ENCODE peak calls at places on chromosomes 6 and 20, in nine cellular contexts. U is lower leg skin, B is body of pancreas, E is prostate gland, J is ovary, C is H54, L is K562, X is GM12892, N is HepG2. W is an unnamed sample.

GRCh38 chr6:108904731-108905130 is 56.5 kb downstream of the ARMC2 start:
- DNase-seq in U (no peak), B (peak; percentile 19), E (no peak), J (no peak), C (no peak), L (no peak), X (no peak), N (peak; percentile 26), W (peak; percentile 35)

GRCh38 chr20:45407783-45408645 is at the start of gene DBNDD2:
- DNase-seq in U (no peak), B (no peak), E (no peak), J (no peak), C (no peak), L (no peak), X (no peak), N (no peak), W (no peak)

GRCh38 chr6:130534627-130535026 is 168.8 kb downstream of the TMEM200A start:
- DNase-seq in U (no peak), B (no peak), E (no peak), J (no peak), C (no peak), L (no peak), X (no peak), N (no peak), W (no peak)

GRCh38 chr6:14217728-14218637 is 100.4 kb downstream of the CD83 start:
- DNase-seq in U (no peak), B (no peak), E (no peak), J (no peak), C (no peak), L (no peak), X (no peak), N (peak; percentile 14), W (no peak)

GRCh38 chr6:154457046-154457713 is 53.3 kb downstream of the CNKSR3 start:
- DNase-seq in U (no peak), B (no peak), E (no peak), J (no peak), C (no peak), L (no peak), X (no peak), N (no peak), W (no peak)

GRCh38 chr20:35006531-35006971 is 50.9 kb downstream of the MYH7B start:
- DNase-seq in U (no peak), B (peak; percentile 2), E (no peak), J (no peak), C (no peak), L (no peak), X (peak; percentile 17), N (no peak), W (no peak)

GRCh38 chr6:73182021-73182607 is 43.2 kb downstream of the KHDC1L start:
- DNase-seq in U (no peak), B (no peak), E (no peak), J (no peak), C (no peak), L (no peak), X (no peak), N (no peak), W (no peak)

GRCh38 chr20:6533828-6534388 is 233.6 kb upstream of the BMP2 start:
- DNase-seq in U (no peak), B (no peak), E (no peak), J (no peak), C (no peak), L (no peak), X (no peak), N (no peak), W (no peak)

GRCh38 chr20:58236612-58237317 is 8.3 kb upstream of the ANKRD60 start:
- DNase-seq in U (peak; percentile 63), B (peak; percentile 73), E (peak; percentile 56), J (peak; percentile 84), C (peak; percentile 76), L (peak; percentile 76), X (peak; percentile 64), N (peak; percentile 52), W (peak; percentile 76)

DNA sequence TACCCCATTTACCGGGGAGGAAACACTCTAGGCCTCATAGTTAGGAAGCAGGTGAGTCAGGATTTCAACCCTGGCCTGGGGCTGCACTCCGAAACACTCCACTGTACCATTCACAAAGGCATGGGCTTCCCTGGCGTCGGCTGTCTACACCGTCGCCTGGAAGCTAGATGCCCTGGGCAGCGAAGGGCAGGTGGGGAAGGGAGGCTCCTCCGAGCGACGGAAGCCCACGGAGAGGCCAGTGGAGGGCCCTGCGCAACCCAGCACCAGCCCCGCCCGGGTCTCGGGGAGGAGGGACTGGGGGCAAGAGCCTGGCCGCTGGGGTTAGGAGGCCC is 16.1 kb downstream of the SDCBP2 start:
- DNase-seq in U (no peak), B (no peak), E (no peak), J (no peak), C (no peak), L (no peak), X (no peak), N (no peak), W (no peak)
- TF ChIP-seq POLR2A in U (no peak), B (no peak), E (no peak), J (no peak), C (no peak), L (no peak), X (no peak), N (no peak), W (no peak)

GRCh38 chr6:33273924-33274902 is 2.3 kb downstream of the RPS18 start:
- DNase-seq in U (no peak), B (no peak), E (no peak), J (no peak), C (no peak), L (no peak), X (no peak), N (no peak), W (no peak)

GRCh38 chr6:33272358-33273128 is 668 bp downstream of the RPS18 start:
- DNase-seq in U (no peak), B (no peak), E (no peak), J (no peak), C (no peak), L (peak; percentile 45), X (no peak), N (no peak), W (no peak)

GRCh38 chr6:33271098-33271607 is 523 bp downstream of the VPS52 start:
- DNase-seq in U (no peak), B (no peak), E (no peak), J (no peak), C (no peak), L (peak; percentile 74), X (no peak), N (no peak), W (no peak)

GRCh38 chr6:33273129-33273923 is 1.5 kb downstream of the RPS18 start:
- DNase-seq in U (no peak), B (no peak), E (no peak), J (no peak), C (no peak), L (no peak), X (no peak), N (no peak), W (no peak)

GRCh38 chr6:33271608-33272357 is at the start of the genes RPS18 and VPS52:
- DNase-seq in U (peak; percentile 97), B (peak; percentile 97), E (peak; percentile 96), J (peak; percentile 91), C (no peak), L (peak; percentile 89), X (peak; percentile 70), N (peak; percentile 100), W (peak; percentile 99)
- TF ChIP-seq POLR2A in U (no peak), B (peak; percentile 97), E (peak; percentile 95), J (peak; percentile 96), C (peak; percentile 98), L (peak; percentile 100), X (peak; percentile 100), N (peak; percentile 99), W (peak; percentile 98)

DNA sequence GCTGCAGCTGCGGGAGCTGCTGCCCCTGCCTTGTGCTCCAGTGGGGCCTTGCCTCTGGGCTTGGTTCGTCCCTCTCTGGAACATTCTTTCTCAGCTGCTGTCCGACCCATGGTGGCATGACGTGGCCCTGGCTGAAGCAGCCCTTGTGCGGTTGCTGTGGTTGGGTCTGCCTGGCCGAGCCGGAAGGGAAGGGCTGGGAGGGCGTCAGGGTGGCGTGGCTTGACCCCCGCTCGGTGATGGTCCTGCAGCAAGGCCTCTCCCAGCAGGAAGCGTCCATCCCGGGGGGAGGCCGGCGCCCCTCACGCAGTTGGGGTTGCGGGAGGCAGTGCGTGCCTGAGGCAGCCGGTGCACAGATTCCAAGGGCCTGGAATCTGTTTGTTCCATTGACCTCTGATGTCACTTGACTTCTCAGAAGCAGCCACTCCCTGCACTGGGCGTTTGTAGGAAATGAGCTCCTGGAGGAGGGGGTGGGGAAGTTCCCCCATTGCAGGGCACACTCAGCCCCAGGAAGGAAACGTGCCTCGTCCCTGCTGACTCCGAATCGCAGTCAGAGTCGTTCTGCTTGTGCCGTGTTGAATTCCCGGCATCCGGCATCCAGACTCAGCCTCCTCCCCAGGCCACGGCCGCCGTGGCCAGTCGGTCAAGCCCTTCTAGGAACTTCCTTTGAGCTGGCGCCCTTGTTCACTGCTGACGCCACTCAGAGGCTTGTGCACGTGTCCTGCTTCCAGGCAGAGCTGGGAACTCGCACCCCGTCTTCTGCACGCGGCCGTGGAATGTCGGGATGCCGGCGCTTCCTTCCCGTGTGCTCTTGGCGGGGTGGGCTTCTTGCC is 9.7 kb upstream of the TNFRSF6B start:
- DNase-seq in U (peak; percentile 73), B (peak; percentile 42), E (no peak), J (peak; percentile 78), C (no peak), L (no peak), X (no peak), N (no peak), W (peak; percentile 36)
- TF ChIP-seq POLR2A in U (no peak), B (no peak), E (no peak), J (no peak), C (no peak), L (no peak), X (no peak), N (no peak), W (no peak)

GRCh38 chr6:16148498-16148897 is 19.6 kb downstream of the MYLIP start:
- DNase-seq in U (no peak), B (peak; percentile 78), E (no peak), J (no peak), C (no peak), L (no peak), X (no peak), N (peak; percentile 32), W (no peak)

GRCh38 chr6:16146028-16146427 is 17.1 kb downstream of the MYLIP start:
- DNase-seq in U (no peak), B (no peak), E (no peak), J (no peak), C (no peak), L (no peak), X (no peak), N (no peak), W (no peak)

GRCh38 chr6:16150098-16150497 is 21.2 kb downstream of the MYLIP start:
- DNase-seq in U (no peak), B (no peak), E (no peak), J (no peak), C (no peak), L (no peak), X (no peak), N (no peak), W (no peak)

GRCh38 chr6:16146527-16146955 is 17.7 kb downstream of the MYLIP start:
- DNase-seq in U (no peak), B (peak; percentile 32), E (peak; percentile 14), J (no peak), C (no peak), L (no peak), X (no peak), N (no peak), W (no peak)

DNA sequence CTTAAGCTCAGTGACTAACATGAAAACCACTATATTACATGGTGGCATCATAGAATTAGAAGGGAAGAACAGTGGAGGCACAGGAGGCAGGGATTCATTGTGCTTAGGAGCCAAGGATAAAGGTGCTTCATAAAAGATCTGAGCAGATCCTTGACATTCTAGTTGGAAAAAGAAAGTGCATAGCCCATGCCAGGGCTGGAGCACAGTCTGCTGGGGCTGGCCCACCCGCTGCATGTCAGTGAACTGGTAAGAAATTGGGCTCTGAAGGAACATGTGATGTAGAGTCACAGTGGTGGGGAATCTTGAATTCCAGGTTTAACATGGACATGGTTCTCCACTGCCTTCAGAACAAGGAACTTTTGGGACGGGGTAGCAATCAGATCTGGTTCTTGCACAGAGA is 20.4 kb downstream of the MYLIP start:
- DNase-seq in U (no peak), B (no peak), E (no peak), J (no peak), C (no peak), L (no peak), X (no peak), N (no peak), W (no peak)
- TF ChIP-seq POLR2A in U (no peak), B (no peak), E (no peak), J (no peak), C (no peak), L (peak; percentile 2), X (no peak), N (no peak), W (no peak)